ENCODE peak calls at places on chromosomes 7 and 10, in eight cellular contexts. One of them, this sample, is unnamed.

GRCh38 chr7:94439893-94440381 is 45.2 kb downstream of the COL1A2 start:
- DNase-seq in Panc1: no peak
- DNase-seq in sigmoid colon: no peak
- DNase-seq in endothelial cell of umbilical vein: no peak
- DNase-seq in stomach: no peak
- DNase-seq in HepG2: peak; percentile 64
- DNase-seq in SK-N-SH: no peak
- DNase-seq in K562: no peak
- DNase-seq in this sample: no peak

GRCh38 chr7:140940866-140941265 is 16.1 kb upstream of the BRAF start:
- DNase-seq in stomach: no peak
- DNase-seq in SK-N-SH: no peak
- DNase-seq in sigmoid colon: no peak
- DNase-seq in K562: no peak
- DNase-seq in Panc1: no peak
- DNase-seq in endothelial cell of umbilical vein: no peak
- DNase-seq in HepG2: no peak
- DNase-seq in this sample: no peak

GRCh38 chr10:18142151-18142550 is 1.9 kb downstream of the CACNB2 start:
- DNase-seq in stomach: no peak
- DNase-seq in endothelial cell of umbilical vein: no peak
- DNase-seq in HepG2: no peak
- DNase-seq in Panc1: no peak
- DNase-seq in SK-N-SH: no peak
- DNase-seq in sigmoid colon: no peak
- DNase-seq in K562: no peak
- DNase-seq in this sample: no peak

GRCh38 chr7:2522780-2523433 is 3.3 kb downstream of the LFNG start:
- DNase-seq in K562: no peak
- DNase-seq in sigmoid colon: no peak
- DNase-seq in stomach: no peak
- DNase-seq in Panc1: no peak
- DNase-seq in HepG2: peak; percentile 71
- DNase-seq in SK-N-SH: no peak
- DNase-seq in endothelial cell of umbilical vein: no peak
- DNase-seq in this sample: no peak

GRCh38 chr7:45872116-45873034 is 507 bp downstream of the CCDC201 start:
- DNase-seq in Panc1: no peak
- DNase-seq in SK-N-SH: no peak
- DNase-seq in HepG2: peak; percentile 57
- DNase-seq in stomach: no peak
- DNase-seq in sigmoid colon: no peak
- DNase-seq in K562: peak; percentile 32
- DNase-seq in endothelial cell of umbilical vein: no peak
- DNase-seq in this sample: no peak

GRCh38 chr7:123666492-123666891 is 10.8 kb downstream of the LMOD2 start:
- DNase-seq in HepG2: no peak
- DNase-seq in endothelial cell of umbilical vein: no peak
- DNase-seq in sigmoid colon: no peak
- DNase-seq in Panc1: no peak
- DNase-seq in K562: no peak
- DNase-seq in stomach: no peak
- DNase-seq in SK-N-SH: peak; percentile 30
- DNase-seq in this sample: no peak

GRCh38 chr7:100190059-100190711 is 12.5 kb downstream of the STAG3 start:
- DNase-seq in stomach: no peak
- DNase-seq in endothelial cell of umbilical vein: no peak
- DNase-seq in K562: peak; percentile 55
- DNase-seq in SK-N-SH: peak; percentile 23
- DNase-seq in sigmoid colon: no peak
- DNase-seq in HepG2: peak; percentile 41
- DNase-seq in Panc1: no peak
- DNase-seq in this sample: no peak

GRCh38 chr10:29517352-29517923 is 117.3 kb downstream of the SVIL start:
- DNase-seq in stomach: no peak
- DNase-seq in SK-N-SH: peak; percentile 71
- DNase-seq in Panc1: no peak
- DNase-seq in K562: peak; percentile 44
- DNase-seq in sigmoid colon: no peak
- DNase-seq in endothelial cell of umbilical vein: peak; percentile 22
- DNase-seq in HepG2: peak; percentile 43
- DNase-seq in this sample: no peak

GRCh38 chr7:13115157-13115772 is 427.8 kb downstream of the ARL4A start:
- DNase-seq in endothelial cell of umbilical vein: peak; percentile 65
- DNase-seq in SK-N-SH: no peak
- DNase-seq in HepG2: no peak
- DNase-seq in K562: no peak
- DNase-seq in Panc1: no peak
- DNase-seq in sigmoid colon: no peak
- DNase-seq in stomach: no peak
- DNase-seq in this sample: no peak

GRCh38 chr7:112481337-112481736 is 546 bp downstream of the LSMEM1 start:
- DNase-seq in Panc1: no peak
- DNase-seq in K562: no peak
- DNase-seq in HepG2: no peak
- DNase-seq in SK-N-SH: no peak
- DNase-seq in stomach: no peak
- DNase-seq in sigmoid colon: no peak
- DNase-seq in endothelial cell of umbilical vein: peak; percentile 24
- DNase-seq in this sample: no peak

GRCh38 chr7:20244334-20244733 is 27.1 kb upstream of the MACC1 start:
- DNase-seq in endothelial cell of umbilical vein: no peak
- DNase-seq in stomach: no peak
- DNase-seq in SK-N-SH: no peak
- DNase-seq in Panc1: no peak
- DNase-seq in K562: no peak
- DNase-seq in HepG2: no peak
- DNase-seq in sigmoid colon: no peak
- DNase-seq in this sample: no peak

GRCh38 chr10:69473304-69473985 is 22.2 kb downstream of the TSPAN15 start:
- DNase-seq in sigmoid colon: peak; percentile 80
- DNase-seq in stomach: no peak
- DNase-seq in SK-N-SH: no peak
- DNase-seq in HepG2: no peak
- DNase-seq in K562: no peak
- DNase-seq in endothelial cell of umbilical vein: no peak
- DNase-seq in Panc1: no peak
- DNase-seq in this sample: no peak

GRCh38 chr7:57201021-57201894 is 69.0 kb upstream of the ZNF479 start:
- DNase-seq in sigmoid colon: no peak
- DNase-seq in K562: no peak
- DNase-seq in stomach: peak; percentile 4
- DNase-seq in endothelial cell of umbilical vein: no peak
- DNase-seq in SK-N-SH: no peak
- DNase-seq in HepG2: no peak
- DNase-seq in Panc1: no peak
- DNase-seq in this sample: no peak

GRCh38 chr7:117665393-117665792 is 185.6 kb downstream of the CFTR start:
- DNase-seq in endothelial cell of umbilical vein: no peak
- DNase-seq in SK-N-SH: no peak
- DNase-seq in stomach: no peak
- DNase-seq in K562: no peak
- DNase-seq in Panc1: no peak
- DNase-seq in sigmoid colon: no peak
- DNase-seq in HepG2: no peak
- DNase-seq in this sample: no peak

GRCh38 chr10:29446327-29446726 is 157.5 kb downstream of the LYZL1 start:
- DNase-seq in stomach: no peak
- DNase-seq in endothelial cell of umbilical vein: no peak
- DNase-seq in K562: no peak
- DNase-seq in HepG2: no peak
- DNase-seq in Panc1: no peak
- DNase-seq in SK-N-SH: no peak
- DNase-seq in sigmoid colon: no peak
- DNase-seq in this sample: no peak

GRCh38 chr10:31936933-31937332 is 8.3 kb upstream of the ARHGAP12 start:
- DNase-seq in Panc1: no peak
- DNase-seq in HepG2: peak; percentile 58
- DNase-seq in stomach: no peak
- DNase-seq in SK-N-SH: no peak
- DNase-seq in endothelial cell of umbilical vein: no peak
- DNase-seq in K562: no peak
- DNase-seq in sigmoid colon: no peak
- DNase-seq in this sample: no peak

DNA sequence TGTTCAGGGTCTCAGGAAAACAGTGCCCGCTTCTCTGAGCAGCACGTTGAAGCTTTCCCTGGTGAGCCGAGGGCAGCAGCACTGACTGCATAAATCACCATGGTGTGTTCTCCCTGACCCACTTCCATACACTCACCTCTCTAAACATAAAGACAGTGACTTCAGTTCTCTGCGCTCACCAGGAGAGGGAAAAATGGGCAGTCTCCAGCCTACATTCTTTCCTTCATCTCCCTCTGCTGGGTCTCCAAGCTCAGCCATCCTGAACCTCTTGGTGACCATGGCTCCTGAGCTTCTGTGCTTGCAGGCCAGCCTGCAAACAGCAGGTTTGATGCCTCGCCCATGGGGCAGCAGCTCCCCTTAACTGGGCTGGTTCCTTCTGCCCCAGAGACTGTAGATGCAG is 236.6 kb upstream of the ZNF32 start:
- DNase-seq in endothelial cell of umbilical vein: no peak
- DNase-seq in stomach: no peak
- DNase-seq in Panc1: no peak
- DNase-seq in SK-N-SH: no peak
- DNase-seq in K562: no peak
- DNase-seq in HepG2: no peak
- DNase-seq in sigmoid colon: no peak
- DNase-seq in this sample: no peak
- TF ChIP-seq POLR2AphosphoS5 in endothelial cell of umbilical vein: no peak
- TF ChIP-seq POLR2AphosphoS5 in stomach: no peak
- TF ChIP-seq POLR2AphosphoS5 in Panc1: no peak
- TF ChIP-seq POLR2AphosphoS5 in SK-N-SH: no peak
- TF ChIP-seq POLR2AphosphoS5 in K562: no peak
- TF ChIP-seq POLR2AphosphoS5 in HepG2: no peak
- TF ChIP-seq POLR2AphosphoS5 in sigmoid colon: no peak
- TF ChIP-seq POLR2AphosphoS5 in this sample: no peak

GRCh38 chr7:23941551-23941950 is 231.5 kb downstream of the STK31 start:
- DNase-seq in endothelial cell of umbilical vein: no peak
- DNase-seq in sigmoid colon: no peak
- DNase-seq in K562: no peak
- DNase-seq in Panc1: no peak
- DNase-seq in HepG2: no peak
- DNase-seq in stomach: no peak
- DNase-seq in SK-N-SH: no peak
- DNase-seq in this sample: no peak

GRCh38 chr7:23938230-23938629 is 228.2 kb downstream of the STK31 start:
- DNase-seq in stomach: no peak
- DNase-seq in HepG2: no peak
- DNase-seq in endothelial cell of umbilical vein: no peak
- DNase-seq in K562: no peak
- DNase-seq in sigmoid colon: no peak
- DNase-seq in Panc1: no peak
- DNase-seq in SK-N-SH: no peak
- DNase-seq in this sample: no peak

GRCh38 chr7:23944131-23944530 is 234.1 kb downstream of the STK31 start:
- DNase-seq in HepG2: no peak
- DNase-seq in Panc1: no peak
- DNase-seq in endothelial cell of umbilical vein: no peak
- DNase-seq in SK-N-SH: no peak
- DNase-seq in K562: no peak
- DNase-seq in stomach: no peak
- DNase-seq in sigmoid colon: no peak
- DNase-seq in this sample: no peak

GRCh38 chr7:23942032-23942431 is 232.0 kb downstream of the STK31 start:
- DNase-seq in SK-N-SH: no peak
- DNase-seq in sigmoid colon: no peak
- DNase-seq in Panc1: no peak
- DNase-seq in HepG2: no peak
- DNase-seq in stomach: no peak
- DNase-seq in endothelial cell of umbilical vein: no peak
- DNase-seq in K562: no peak
- DNase-seq in this sample: no peak

DNA sequence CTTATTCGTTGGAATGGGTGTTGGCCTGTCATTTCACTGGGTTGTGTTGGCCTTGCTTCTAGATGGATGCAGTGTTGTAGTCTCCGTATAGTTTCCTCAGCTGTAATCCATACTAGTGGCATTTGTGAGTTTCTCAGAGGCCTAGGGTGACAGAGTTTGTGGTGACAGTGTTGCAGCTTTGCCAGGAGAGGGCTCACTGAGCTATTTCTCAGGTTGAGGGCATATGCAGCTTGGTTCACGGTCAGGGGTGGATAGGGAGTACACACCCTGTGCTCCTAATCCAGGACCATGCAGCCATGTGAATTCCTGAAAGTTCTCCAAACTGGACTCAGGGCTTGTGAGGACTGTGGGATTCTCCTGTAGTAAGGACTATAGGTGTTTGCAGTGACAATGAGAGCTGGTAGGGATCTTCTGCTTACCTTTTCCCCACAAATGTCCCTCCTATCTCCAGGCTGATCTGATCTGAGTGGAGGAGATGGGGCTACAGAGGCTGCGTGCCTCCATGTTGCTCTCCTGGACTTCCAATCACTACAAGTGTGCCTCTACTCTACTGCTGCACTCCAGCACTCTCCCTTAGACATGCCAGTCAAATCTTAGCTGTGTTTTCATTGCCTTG is 229.0 kb downstream of the STK31 start:
- DNase-seq in stomach: peak; percentile 56
- DNase-seq in Panc1: peak; percentile 47
- DNase-seq in sigmoid colon: no peak
- DNase-seq in HepG2: peak; percentile 33
- DNase-seq in endothelial cell of umbilical vein: no peak
- DNase-seq in SK-N-SH: peak; percentile 51
- DNase-seq in K562: peak; percentile 27
- DNase-seq in this sample: no peak
- TF ChIP-seq CTCF in stomach: no peak
- TF ChIP-seq CTCF in Panc1: peak; percentile 80
- TF ChIP-seq CTCF in sigmoid colon: no peak
- TF ChIP-seq CTCF in HepG2: peak; percentile 85
- TF ChIP-seq CTCF in endothelial cell of umbilical vein: no peak
- TF ChIP-seq CTCF in SK-N-SH: peak; percentile 50
- TF ChIP-seq CTCF in K562: peak; percentile 56
- TF ChIP-seq CTCF in this sample: no peak

GRCh38 chr7:7553386-7553785 is 13.3 kb upstream of the MIOS start:
- DNase-seq in Panc1: no peak
- DNase-seq in SK-N-SH: no peak
- DNase-seq in sigmoid colon: no peak
- DNase-seq in HepG2: no peak
- DNase-seq in endothelial cell of umbilical vein: no peak
- DNase-seq in stomach: no peak
- DNase-seq in K562: no peak
- DNase-seq in this sample: no peak
- TF ChIP-seq POLR2AphosphoS5 in Panc1: no peak
- TF ChIP-seq POLR2AphosphoS5 in SK-N-SH: no peak
- TF ChIP-seq POLR2AphosphoS5 in sigmoid colon: no peak
- TF ChIP-seq POLR2AphosphoS5 in HepG2: no peak
- TF ChIP-seq POLR2AphosphoS5 in endothelial cell of umbilical vein: no peak
- TF ChIP-seq POLR2AphosphoS5 in stomach: peak; percentile 48
- TF ChIP-seq POLR2AphosphoS5 in K562: no peak
- TF ChIP-seq POLR2AphosphoS5 in this sample: peak; percentile 25

DNA sequence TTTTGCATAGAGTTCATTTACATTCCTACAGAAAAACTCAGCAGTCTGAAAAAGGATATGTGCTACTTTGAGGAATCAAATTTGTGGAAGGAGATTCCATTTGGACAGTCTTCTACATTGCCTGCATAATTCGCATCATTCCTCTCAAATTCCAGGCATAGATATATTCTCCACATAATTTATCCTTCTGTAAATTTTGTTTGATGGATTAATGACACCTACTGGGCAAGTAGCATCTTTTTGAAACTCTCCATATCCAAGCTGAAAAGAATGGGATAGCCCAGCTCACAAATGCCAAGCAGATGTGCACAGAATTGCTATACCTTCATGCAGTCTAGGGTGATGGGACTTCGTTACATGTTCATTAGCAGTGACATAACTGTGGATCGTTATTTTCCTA is 515.3 kb downstream of the AUTS2 start:
- DNase-seq in endothelial cell of umbilical vein: no peak
- DNase-seq in K562: no peak
- DNase-seq in Panc1: no peak
- DNase-seq in stomach: no peak
- DNase-seq in sigmoid colon: no peak
- DNase-seq in SK-N-SH: peak; percentile 54
- DNase-seq in HepG2: no peak
- DNase-seq in this sample: no peak
- TF ChIP-seq CTCF in endothelial cell of umbilical vein: no peak
- TF ChIP-seq CTCF in K562: no peak
- TF ChIP-seq CTCF in Panc1: no peak
- TF ChIP-seq CTCF in stomach: no peak
- TF ChIP-seq CTCF in sigmoid colon: no peak
- TF ChIP-seq CTCF in SK-N-SH: no peak
- TF ChIP-seq CTCF in HepG2: no peak
- TF ChIP-seq CTCF in this sample: no peak